ENCODE peak calls at places on chromosomes 12 and 14, in eight cellular contexts. One of them, this sample, is unnamed.

GRCh38 chr12:32248594-32249140 is 142.0 kb downstream of the BICD1 start:
- DNase-seq in GM12878: no peak
- DNase-seq in H1: no peak
- DNase-seq in endothelial cell of umbilical vein: no peak
- DNase-seq in HCT116: no peak
- DNase-seq in GM23338: no peak
- DNase-seq in K562: no peak
- DNase-seq in SK-N-SH: no peak
- DNase-seq in this sample: no peak

GRCh38 chr12:73421832-73422231 is 1115.8 kb upstream of the ATXN7L3B start:
- DNase-seq in GM12878: no peak
- DNase-seq in H1: no peak
- DNase-seq in endothelial cell of umbilical vein: no peak
- DNase-seq in HCT116: no peak
- DNase-seq in GM23338: no peak
- DNase-seq in K562: no peak
- DNase-seq in SK-N-SH: no peak
- DNase-seq in this sample: no peak

GRCh38 chr12:131733874-131734273 is 23.0 kb downstream of the SFSWAP start:
- DNase-seq in GM12878: no peak
- DNase-seq in H1: no peak
- DNase-seq in endothelial cell of umbilical vein: no peak
- DNase-seq in HCT116: no peak
- DNase-seq in GM23338: no peak
- DNase-seq in K562: no peak
- DNase-seq in SK-N-SH: no peak
- DNase-seq in this sample: no peak

GRCh38 chr14:71588028-71588427 is 344.2 kb upstream of the RGS6 start:
- DNase-seq in GM12878: no peak
- DNase-seq in H1: no peak
- DNase-seq in endothelial cell of umbilical vein: no peak
- DNase-seq in HCT116: no peak
- DNase-seq in GM23338: no peak
- DNase-seq in K562: no peak
- DNase-seq in SK-N-SH: no peak
- DNase-seq in this sample: no peak

GRCh38 chr14:94691658-94692029 is 78.3 kb downstream of the GSC start:
- DNase-seq in GM12878: no peak
- DNase-seq in H1: no peak
- DNase-seq in endothelial cell of umbilical vein: no peak
- DNase-seq in HCT116: no peak
- DNase-seq in GM23338: no peak
- DNase-seq in K562: no peak
- DNase-seq in SK-N-SH: no peak
- DNase-seq in this sample: no peak

GRCh38 chr14:45051896-45052295 is 32.0 kb upstream of the PRPF39 start:
- DNase-seq in GM12878: no peak
- DNase-seq in H1: no peak
- DNase-seq in endothelial cell of umbilical vein: no peak
- DNase-seq in HCT116: no peak
- DNase-seq in GM23338: no peak
- DNase-seq in K562: no peak
- DNase-seq in SK-N-SH: no peak
- DNase-seq in this sample: no peak

GRCh38 chr14:55448146-55448614 is 7.8 kb upstream of the TBPL2 start:
- DNase-seq in GM12878: no peak
- DNase-seq in H1: no peak
- DNase-seq in endothelial cell of umbilical vein: peak; percentile 96
- DNase-seq in HCT116: peak; percentile 100
- DNase-seq in GM23338: no peak
- DNase-seq in K562: no peak
- DNase-seq in SK-N-SH: no peak
- DNase-seq in this sample: no peak

GRCh38 chr12:104297477-104298113 is 5.9 kb upstream of the EID3 start:
- DNase-seq in GM12878: no peak
- DNase-seq in H1: no peak
- DNase-seq in endothelial cell of umbilical vein: no peak
- DNase-seq in HCT116: no peak
- DNase-seq in GM23338: no peak
- DNase-seq in K562: no peak
- DNase-seq in SK-N-SH: no peak
- DNase-seq in this sample: no peak

GRCh38 chr14:79011091-79011919 is 841.1 kb downstream of the NRXN3 start:
- DNase-seq in GM12878: no peak
- DNase-seq in H1: no peak
- DNase-seq in endothelial cell of umbilical vein: peak; percentile 76
- DNase-seq in HCT116: no peak
- DNase-seq in GM23338: peak; percentile 65
- DNase-seq in K562: peak; percentile 65
- DNase-seq in SK-N-SH: peak; percentile 37
- DNase-seq in this sample: peak; percentile 8

DNA sequence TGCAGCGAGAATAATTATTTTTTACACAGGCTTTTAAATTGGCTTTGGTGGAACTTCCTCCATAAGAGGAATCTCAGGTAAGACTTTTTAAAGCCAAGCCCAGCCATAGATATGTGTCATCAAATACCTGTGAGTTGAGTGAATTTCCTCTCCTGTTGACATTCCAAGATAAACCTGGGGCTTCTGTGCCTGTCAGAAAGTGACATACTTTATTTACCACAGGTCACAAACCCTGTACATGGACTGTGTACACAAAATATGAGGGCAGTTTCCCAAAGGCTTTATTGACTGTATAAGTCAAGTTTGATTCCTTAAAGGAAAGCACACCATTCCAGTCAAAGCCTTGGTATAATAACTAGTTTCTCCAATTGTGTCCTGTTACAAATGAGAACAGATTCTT is 25.9 kb upstream of the SRSF5 start:
- DNase-seq in GM12878: no peak
- DNase-seq in H1: no peak
- DNase-seq in endothelial cell of umbilical vein: no peak
- DNase-seq in HCT116: no peak
- DNase-seq in GM23338: no peak
- DNase-seq in K562: no peak
- DNase-seq in SK-N-SH: no peak
- DNase-seq in this sample: peak; percentile 49
- H3K4me2 ChIP-seq in GM12878: no peak overlapping the region
- H3K4me2 ChIP-seq in H1: no peak overlapping the region
- H3K4me2 ChIP-seq in endothelial cell of umbilical vein: no peak overlapping the region
- H3K4me2 ChIP-seq in HCT116: no peak overlapping the region
- H3K4me2 ChIP-seq in GM23338: no peak overlapping the region
- H3K4me2 ChIP-seq in K562: no peak overlapping the region
- H3K4me2 ChIP-seq in SK-N-SH: no peak overlapping the region
- H3K4me2 ChIP-seq in this sample: no peak overlapping the region

DNA sequence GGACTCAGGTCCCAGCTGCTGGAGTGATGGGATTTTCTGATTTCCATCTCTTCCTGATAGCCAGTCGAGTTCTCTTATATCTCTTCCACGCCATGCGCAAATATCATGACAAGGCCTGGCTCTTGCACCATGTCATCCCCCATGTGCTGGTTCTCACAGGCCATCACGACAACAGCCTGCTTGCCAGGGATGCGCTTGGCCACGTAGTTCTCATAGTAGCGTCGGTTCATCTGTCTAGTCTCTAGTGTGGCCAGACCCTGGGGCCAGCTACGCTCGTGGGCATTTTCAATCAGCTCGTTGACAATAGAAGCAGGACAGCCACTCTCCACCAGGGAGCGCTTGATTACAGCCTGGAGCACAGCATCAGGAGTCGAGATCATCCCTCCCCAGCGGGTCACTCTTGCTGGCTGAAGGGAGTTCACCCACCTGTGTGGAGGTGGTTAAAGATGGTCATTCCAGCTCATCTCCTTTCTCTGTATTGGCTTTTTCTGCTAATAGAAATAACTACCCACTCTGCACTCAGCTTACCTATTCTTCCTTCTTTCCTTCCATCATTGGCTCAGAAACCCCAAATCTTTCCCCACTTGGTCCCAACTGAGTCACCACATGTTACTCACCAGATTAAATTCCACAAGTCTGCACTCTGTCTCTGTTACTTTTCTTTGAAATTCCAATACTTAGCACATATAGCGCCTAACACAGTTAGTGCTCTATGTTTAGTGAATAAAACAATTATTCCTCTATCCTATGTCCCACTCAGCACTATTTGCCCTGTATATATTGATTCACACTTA is 15.2 kb downstream of the RNF41 start:
- DNase-seq in GM12878: no peak
- DNase-seq in H1: peak; percentile 84
- DNase-seq in endothelial cell of umbilical vein: peak; percentile 52
- DNase-seq in HCT116: no peak
- DNase-seq in GM23338: peak; percentile 90
- DNase-seq in K562: peak; percentile 69
- DNase-seq in SK-N-SH: peak; percentile 67
- DNase-seq in this sample: peak; percentile 56
- TF ChIP-seq POLR2AphosphoS5 in GM12878: no peak
- TF ChIP-seq POLR2AphosphoS5 in H1: no peak
- TF ChIP-seq POLR2AphosphoS5 in endothelial cell of umbilical vein: no peak
- TF ChIP-seq POLR2AphosphoS5 in HCT116: no peak
- TF ChIP-seq POLR2AphosphoS5 in GM23338: no peak
- TF ChIP-seq POLR2AphosphoS5 in K562: no peak
- TF ChIP-seq POLR2AphosphoS5 in SK-N-SH: no peak
- TF ChIP-seq POLR2AphosphoS5 in this sample: no peak

DNA sequence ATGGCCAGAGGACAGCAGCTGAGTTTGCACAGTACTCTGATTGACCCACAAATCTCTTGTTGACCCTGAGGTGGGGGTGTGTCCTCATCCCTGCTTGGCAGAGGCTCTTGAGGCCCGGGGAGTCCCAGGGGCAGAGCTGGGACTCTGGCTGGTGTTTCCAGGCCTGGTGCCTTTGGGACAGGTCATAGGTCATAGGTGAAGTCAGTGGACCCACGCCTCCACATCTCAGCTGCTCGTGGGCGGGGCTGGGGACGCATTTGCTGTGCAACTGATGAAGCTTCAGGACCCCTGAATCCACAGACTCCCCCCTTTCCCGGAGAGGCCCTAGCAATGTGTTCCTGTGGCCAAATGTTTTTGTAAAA is 404 bp upstream of the CACNA2D4 start:
- DNase-seq in GM12878: no peak
- DNase-seq in H1: no peak
- DNase-seq in endothelial cell of umbilical vein: no peak
- DNase-seq in HCT116: no peak
- DNase-seq in GM23338: no peak
- DNase-seq in K562: no peak
- DNase-seq in SK-N-SH: peak; percentile 17
- DNase-seq in this sample: no peak
- H3K4me2 ChIP-seq in GM12878: no peak overlapping the region
- H3K4me2 ChIP-seq in H1: no peak overlapping the region
- H3K4me2 ChIP-seq in endothelial cell of umbilical vein: no peak overlapping the region
- H3K4me2 ChIP-seq in HCT116: no peak overlapping the region
- H3K4me2 ChIP-seq in GM23338: no peak overlapping the region
- H3K4me2 ChIP-seq in K562: no peak overlapping the region
- H3K4me2 ChIP-seq in SK-N-SH: no peak overlapping the region
- H3K4me2 ChIP-seq in this sample: no peak overlapping the region

GRCh38 chr14:100591453-100592371 is 4.5 kb upstream of the BEGAIN start:
- DNase-seq in GM12878: no peak
- DNase-seq in H1: no peak
- DNase-seq in endothelial cell of umbilical vein: no peak
- DNase-seq in HCT116: no peak
- DNase-seq in GM23338: no peak
- DNase-seq in K562: no peak
- DNase-seq in SK-N-SH: peak; percentile 17
- DNase-seq in this sample: no peak

GRCh38 chr14:100589071-100589759 is 2.0 kb upstream of the BEGAIN start:
- DNase-seq in GM12878: no peak
- DNase-seq in H1: no peak
- DNase-seq in endothelial cell of umbilical vein: no peak
- DNase-seq in HCT116: no peak
- DNase-seq in GM23338: peak; percentile 38
- DNase-seq in K562: no peak
- DNase-seq in SK-N-SH: peak; percentile 85
- DNase-seq in this sample: no peak

GRCh38 chr14:100590726-100591452 is 3.7 kb upstream of the BEGAIN start:
- DNase-seq in GM12878: no peak
- DNase-seq in H1: no peak
- DNase-seq in endothelial cell of umbilical vein: no peak
- DNase-seq in HCT116: no peak
- DNase-seq in GM23338: no peak
- DNase-seq in K562: no peak
- DNase-seq in SK-N-SH: peak; percentile 16
- DNase-seq in this sample: no peak

GRCh38 chr14:100588671-100589070 is 1.5 kb upstream of the BEGAIN start:
- DNase-seq in GM12878: no peak
- DNase-seq in H1: no peak
- DNase-seq in endothelial cell of umbilical vein: no peak
- DNase-seq in HCT116: no peak
- DNase-seq in GM23338: no peak
- DNase-seq in K562: no peak
- DNase-seq in SK-N-SH: no peak
- DNase-seq in this sample: no peak

DNA sequence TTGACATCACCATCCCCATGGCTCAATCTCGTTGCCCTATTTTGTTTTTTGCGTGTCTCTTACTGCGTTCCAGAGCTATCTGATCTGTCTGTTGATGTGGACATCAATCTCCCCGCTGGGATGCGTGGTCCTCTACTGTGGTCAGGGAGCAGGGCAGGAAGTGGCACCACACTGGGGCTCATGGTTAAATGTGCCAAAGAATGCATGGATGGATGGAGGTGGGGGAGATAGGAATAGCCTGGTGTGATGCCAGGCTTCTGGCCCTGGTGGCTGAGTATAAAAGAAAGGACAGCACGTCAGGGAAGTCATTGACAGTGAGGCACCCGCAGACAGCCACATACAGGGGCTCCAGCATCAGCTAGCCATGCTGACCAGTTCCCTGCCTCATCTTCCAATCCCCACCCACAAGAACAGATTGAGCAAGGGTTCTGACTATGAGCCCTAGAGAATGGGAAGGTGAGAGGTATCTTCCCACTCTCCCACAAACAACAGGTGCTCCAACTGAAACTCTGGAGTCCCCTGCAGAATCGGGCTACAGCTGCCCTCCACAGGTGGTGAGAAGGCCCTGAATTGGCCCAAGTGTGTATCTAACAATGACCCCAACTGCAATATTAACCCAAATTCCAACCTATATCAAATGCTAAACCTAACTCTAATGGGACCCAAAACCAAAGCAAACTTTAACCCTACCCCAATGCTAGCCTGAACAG is 2.7 kb upstream of the BEGAIN start:
- DNase-seq in GM12878: no peak
- DNase-seq in H1: no peak
- DNase-seq in endothelial cell of umbilical vein: no peak
- DNase-seq in HCT116: no peak
- DNase-seq in GM23338: no peak
- DNase-seq in K562: no peak
- DNase-seq in SK-N-SH: peak; percentile 30
- DNase-seq in this sample: no peak
- TF ChIP-seq POLR2AphosphoS5 in GM12878: no peak
- TF ChIP-seq POLR2AphosphoS5 in H1: no peak
- TF ChIP-seq POLR2AphosphoS5 in endothelial cell of umbilical vein: no peak
- TF ChIP-seq POLR2AphosphoS5 in HCT116: no peak
- TF ChIP-seq POLR2AphosphoS5 in GM23338: no peak
- TF ChIP-seq POLR2AphosphoS5 in K562: no peak
- TF ChIP-seq POLR2AphosphoS5 in SK-N-SH: no peak
- TF ChIP-seq POLR2AphosphoS5 in this sample: no peak

This sample was measured in HepG2.